ENCODE peak calls at places on chromosomes 2 and 18, in nine cellular contexts. Z is adrenal gland, J is ovary, D is Peyer's patch, C is sigmoid colon, V is IMR-90, M is K562, L is HCT116, N is tibial nerve. W is an unnamed sample. For H3K4me1, the result is how much of the 10 kb centered on the place peaks cover.

GRCh38 chr2:235244497-235245215 is 249.2 kb upstream of the AGAP1 start:
- DNase-seq in Z (no peak), J (no peak), D (no peak), C (no peak), V (peak), M (no peak), L (no peak), N (no peak), W (no peak)

GRCh38 chr2:153388246-153388645 is 90.3 kb downstream of the RPRM start:
- DNase-seq in Z (no peak), J (no peak), D (no peak), C (no peak), V (no peak), M (no peak), L (no peak), N (no peak), W (no peak)

GRCh38 chr2:137348301-137348700 is 583.0 kb downstream of the THSD7B start:
- DNase-seq in Z (no peak), J (no peak), D (no peak), C (no peak), V (no peak), M (no peak), L (no peak), N (no peak), W (no peak)

GRCh38 chr2:113078350-113078839 is 10.6 kb downstream of the IL1F10 start:
- DNase-seq in Z (no peak), J (no peak), D (no peak), C (no peak), V (no peak), M (no peak), L (peak), N (no peak), W (no peak)

GRCh38 chr18:27605107-27605834 is 420.2 kb upstream of the CHST9 start:
- DNase-seq in Z (peak), J (peak), D (no peak), C (no peak), V (peak), M (peak), L (peak), N (peak), W (no peak)

GRCh38 chr2:109472331-109473005 is 141.3 kb downstream of the SEPTIN10 start:
- DNase-seq in Z (peak), J (no peak), D (no peak), C (no peak), V (no peak), M (no peak), L (no peak), N (no peak), W (no peak)

GRCh38 chr2:179936654-179937053 is 70.4 kb downstream of the CWC22 start:
- DNase-seq in Z (peak), J (no peak), D (peak), C (no peak), V (no peak), M (peak), L (peak), N (no peak), W (no peak)

GRCh38 chr18:46096651-46097300 is 1.3 kb downstream of the ATP5F1A start:
- DNase-seq in Z (no peak), J (no peak), D (no peak), C (no peak), V (no peak), M (peak), L (no peak), N (no peak), W (no peak)

GRCh38 chr18:48441405-48441881 is 32.3 kb upstream of the ZBTB7C start:
- DNase-seq in Z (no peak), J (peak), D (no peak), C (no peak), V (no peak), M (no peak), L (no peak), N (peak), W (peak)

GRCh38 chr2:201882353-201883095 is 76.2 kb downstream of the CDK15 start:
- DNase-seq in Z (peak), J (no peak), D (no peak), C (no peak), V (peak), M (no peak), L (no peak), N (no peak), W (no peak)

GRCh38 chr2:231622963-231623362 is 30.3 kb downstream of the TEX44 start:
- DNase-seq in Z (no peak), J (no peak), D (no peak), C (no peak), V (no peak), M (no peak), L (no peak), N (no peak), W (no peak)

GRCh38 chr2:161546635-161547034 is 77.6 kb upstream of the SLC4A10 start:
- DNase-seq in Z (no peak), J (no peak), D (no peak), C (no peak), V (no peak), M (no peak), L (no peak), N (no peak), W (no peak)

GRCh38 chr2:150809083-150809482 is 321.6 kb upstream of the RND3 start:
- DNase-seq in Z (no peak), J (no peak), D (no peak), C (no peak), V (no peak), M (no peak), L (no peak), N (no peak), W (no peak)

GRCh38 chr2:187174582-187174981 is 273.5 kb downstream of the CALCRL start:
- DNase-seq in Z (no peak), J (no peak), D (no peak), C (no peak), V (no peak), M (peak), L (no peak), N (no peak), W (no peak)

GRCh38 chr2:230778350-230779140 is 65.9 kb downstream of the CAB39 start:
- DNase-seq in Z (no peak), J (no peak), D (no peak), C (no peak), V (no peak), M (no peak), L (no peak), N (no peak), W (no peak)

GRCh38 chr2:241035142-241035817 is 36.9 kb downstream of the SNED1 start:
- DNase-seq in Z (no peak), J (no peak), D (peak), C (peak), V (no peak), M (no peak), L (no peak), N (no peak), W (no peak)

GRCh38 chr2:70992945-70993688 is 1.6 kb downstream of the TEX261 start:
- DNase-seq in Z (no peak), J (no peak), D (no peak), C (peak), V (no peak), M (no peak), L (no peak), N (no peak), W (no peak)

GRCh38 chr2:138252587-138252986 is 249.0 kb upstream of the SPOPL start:
- DNase-seq in Z (no peak), J (no peak), D (no peak), C (no peak), V (no peak), M (no peak), L (no peak), N (no peak), W (no peak)

GRCh38 chr18:34809697-34810096 is 99.6 kb downstream of the DTNA start:
- DNase-seq in Z (peak), J (peak), D (peak), C (peak), V (peak), M (peak), L (peak), N (peak), W (no peak)

GRCh38 chr2:201618744-201619654 is 24.3 kb downstream of the TMEM237 start:
- DNase-seq in Z (peak), J (peak), D (peak), C (peak), V (peak), M (peak), L (no peak), N (peak), W (peak)

GRCh38 chr2:138500592-138501426 is 761 bp upstream of the SPOPL start:
- DNase-seq in Z (no peak), J (peak), D (no peak), C (peak), V (no peak), M (no peak), L (no peak), N (no peak), W (no peak)

DNA sequence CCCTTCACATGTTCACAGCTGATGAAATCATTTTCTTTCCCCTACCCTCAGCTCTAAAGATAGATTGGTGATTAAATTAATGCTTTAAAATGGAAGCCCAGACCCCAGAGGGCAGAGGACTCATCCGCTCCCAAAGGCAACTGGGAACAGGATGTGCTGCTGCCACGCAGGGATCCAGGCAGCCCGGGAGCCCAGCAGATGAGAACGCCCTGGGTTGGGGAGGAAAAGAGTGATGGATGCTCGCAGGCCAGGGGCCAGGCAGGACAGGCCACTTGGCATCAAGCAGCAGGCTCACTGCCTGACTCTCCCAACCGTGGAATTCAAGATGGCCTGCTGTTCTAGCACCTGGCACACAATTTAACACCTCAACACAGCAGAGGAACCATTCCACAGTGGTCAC is 41.3 kb downstream of the HDHD2 start:
- DNase-seq in Z (no peak), J (no peak), D (no peak), C (no peak), V (no peak), M (no peak), L (no peak), N (no peak), W (no peak)
- H3K27ac ChIP-seq in Z (no peak), J (no peak), D (no peak), C (no peak), V (no peak), M (no peak), L (no peak), N (no peak), W (no peak)

GRCh38 chr2:64130333-64130732 is 13.9 kb downstream of the PELI1 start:
- DNase-seq in Z (no peak), J (no peak), D (no peak), C (no peak), V (no peak), M (no peak), L (no peak), N (no peak), W (no peak)
- H3K4me1 ChIP-seq in Z (under half), J (under half), D (under half), C (half or more), V (under half), M (under half), L (under half), N (under half), W (under half)

GRCh38 chr2:174829550-174829949 is 65.3 kb upstream of the CHRNA1 start:
- DNase-seq in Z (no peak), J (no peak), D (no peak), C (no peak), V (peak), M (no peak), L (no peak), N (no peak), W (no peak)

GRCh38 chr2:174826051-174826450 is 61.8 kb upstream of the CHRNA1 start:
- DNase-seq in Z (no peak), J (no peak), D (no peak), C (no peak), V (no peak), M (no peak), L (no peak), N (no peak), W (no peak)

GRCh38 chr2:174824098-174824497 is 59.8 kb upstream of the CHRNA1 start:
- DNase-seq in Z (no peak), J (no peak), D (no peak), C (no peak), V (no peak), M (no peak), L (no peak), N (no peak), W (no peak)

GRCh38 chr2:174830561-174830960 is 66.3 kb upstream of the CHRNA1 start:
- DNase-seq in Z (no peak), J (no peak), D (no peak), C (no peak), V (no peak), M (no peak), L (no peak), N (no peak), W (no peak)

GRCh38 chr2:174827371-174828369 is 63.4 kb upstream of the CHRNA1 start:
- DNase-seq in Z (no peak), J (no peak), D (no peak), C (no peak), V (peak), M (no peak), L (no peak), N (no peak), W (no peak)
- TF ChIP-seq POLR2A in Z (no peak), J (no peak), D (no peak), C (no peak), V (no peak), M (no peak), L (no peak), N (no peak), W (no peak)

DNA sequence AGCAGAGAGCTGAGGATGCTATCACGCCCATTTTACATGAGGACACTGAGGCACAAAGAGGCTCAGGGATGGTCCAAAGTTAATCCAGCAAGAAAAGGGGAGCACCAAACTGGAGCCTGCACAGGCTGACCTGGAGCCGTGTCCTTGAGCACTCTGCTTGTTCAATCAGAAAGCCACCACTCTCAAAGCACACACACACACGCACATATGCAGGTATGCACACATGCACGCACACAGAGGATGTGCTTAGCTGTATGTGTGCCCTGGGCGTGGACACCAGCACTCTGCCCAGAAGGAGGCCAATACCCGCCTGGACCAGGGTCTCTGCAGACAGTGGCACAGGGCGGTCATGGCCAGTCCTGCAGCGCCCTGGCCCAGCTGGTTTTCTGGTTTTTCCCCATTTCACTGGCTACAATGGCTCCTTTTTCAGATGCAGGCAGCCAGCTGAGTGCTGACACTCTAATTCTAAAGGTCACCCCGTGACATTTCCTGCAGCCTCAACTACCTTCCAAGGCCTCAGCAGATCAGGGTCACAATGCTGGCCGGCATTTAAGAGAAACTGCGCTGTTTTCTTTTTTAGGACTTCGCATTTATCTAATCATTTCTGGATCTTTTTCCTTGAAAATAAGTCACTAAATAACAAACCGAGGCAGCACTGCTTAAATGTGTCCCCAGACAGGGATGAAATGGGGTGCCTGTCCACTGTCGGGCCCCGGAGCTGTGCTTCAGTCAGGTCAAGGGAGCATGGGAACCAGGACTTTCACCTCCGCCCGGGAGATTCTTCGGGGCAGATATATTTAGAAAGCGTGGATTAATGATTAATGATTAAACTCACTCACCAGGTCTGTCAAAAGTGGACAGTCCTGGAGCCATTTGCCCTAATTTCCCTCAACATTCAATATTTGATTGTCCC is 104.5 kb downstream of the HDAC4 start:
- DNase-seq in Z (peak), J (no peak), D (peak), C (peak), V (no peak), M (no peak), L (no peak), N (peak), W (no peak)
- H3K27ac ChIP-seq in Z (peak), J (no peak), D (peak), C (peak), V (no peak), M (peak), L (no peak), N (peak), W (no peak)

DNA sequence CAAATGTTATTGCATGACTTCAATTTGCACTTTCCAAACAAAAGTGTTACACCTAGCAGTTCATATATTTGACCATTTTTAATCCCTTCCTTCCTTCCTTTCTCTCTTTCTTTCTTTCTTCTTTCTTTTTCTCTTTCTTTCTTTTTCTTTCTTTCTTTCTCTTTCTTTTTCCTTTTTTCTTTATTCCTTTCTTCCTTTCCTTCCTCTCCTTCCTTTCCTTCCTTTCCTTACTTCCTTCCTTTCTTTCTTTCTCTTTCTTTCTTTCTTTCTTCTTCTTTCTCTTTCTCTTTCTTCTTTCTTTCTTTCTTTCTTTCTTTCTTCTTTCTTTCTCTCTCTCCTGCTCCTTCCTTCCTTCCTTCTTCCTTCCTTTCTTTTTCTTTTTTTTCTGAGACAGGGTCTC is 146.7 kb upstream of the ALKAL2 start:
- DNase-seq in Z (no peak), J (no peak), D (no peak), C (no peak), V (no peak), M (no peak), L (no peak), N (no peak), W (no peak)
- H3K4me1 ChIP-seq in Z (under half), J (under half), D (under half), C (under half), V (under half), M (under half), L (under half), N (under half), W (under half)

DNA sequence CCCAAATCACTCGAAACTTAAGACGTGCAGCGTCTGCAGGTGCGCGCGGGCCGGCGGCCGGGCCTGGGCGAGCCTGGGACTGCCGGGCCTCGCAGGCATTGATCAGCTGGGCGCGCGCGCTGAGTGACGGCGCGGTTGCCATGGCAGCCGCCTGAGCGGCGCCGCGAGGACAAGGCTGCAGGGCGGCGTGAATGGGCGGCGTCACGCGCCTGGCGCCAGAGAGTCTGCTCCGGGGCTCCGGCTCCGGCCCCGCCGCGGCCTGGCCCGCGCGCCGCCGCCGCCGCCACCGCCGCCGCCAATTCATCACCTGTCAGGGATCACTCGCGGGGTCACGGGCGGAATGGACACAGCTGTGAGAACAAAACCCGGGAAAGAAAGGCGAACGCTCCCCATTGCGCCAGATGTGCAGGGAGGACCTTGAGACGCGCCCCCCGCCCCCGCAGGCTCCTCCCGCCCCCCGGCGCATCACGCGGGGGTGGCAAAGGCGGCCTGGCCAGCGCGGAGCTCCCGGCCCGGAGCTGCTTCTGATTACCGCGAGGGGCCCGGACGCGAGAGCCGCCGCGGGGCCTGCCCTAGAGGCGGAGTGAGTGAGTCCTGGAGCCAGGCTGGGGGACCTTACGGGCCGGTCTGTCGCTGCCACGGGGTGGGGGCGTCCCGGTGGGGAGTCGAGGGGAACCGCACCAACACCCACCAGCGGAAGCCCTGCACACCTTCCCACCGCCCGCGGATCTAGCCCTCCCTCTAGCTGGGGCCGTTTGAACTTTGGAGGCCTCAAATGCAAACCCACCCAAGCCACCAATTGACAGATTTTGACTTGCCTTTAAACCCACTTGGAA is 2.9 kb upstream of the ID2 start:
- DNase-seq in Z (peak), J (peak), D (peak), C (peak), V (peak), M (peak), L (peak), N (peak), W (peak)
- TF ChIP-seq POLR2A in Z (peak), J (no peak), D (peak), C (peak), V (peak), M (peak), L (no peak), N (peak), W (no peak)

DNA sequence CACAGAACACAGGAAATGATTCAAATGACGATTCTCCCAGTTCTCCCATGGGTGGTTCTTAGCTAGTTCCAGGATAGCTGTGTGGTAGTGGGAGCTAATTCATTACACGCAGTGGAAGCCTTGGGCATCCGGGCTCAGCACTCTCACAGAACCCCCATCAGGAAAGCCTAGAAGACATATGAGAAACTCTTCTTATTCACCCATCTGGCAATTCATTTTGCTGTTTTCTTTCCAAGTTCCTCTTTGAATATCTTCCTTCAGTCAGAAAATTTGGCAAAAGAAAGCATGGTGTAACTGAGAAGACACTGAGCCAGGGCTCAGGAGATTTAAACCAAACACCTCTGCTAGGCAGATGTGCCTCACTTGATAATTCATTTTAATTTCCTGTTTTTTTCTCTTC is 85.2 kb upstream of the FN1 start:
- DNase-seq in Z (no peak), J (no peak), D (no peak), C (no peak), V (no peak), M (no peak), L (no peak), N (no peak), W (no peak)
- H3K27ac ChIP-seq in Z (no peak), J (no peak), D (no peak), C (no peak), V (no peak), M (no peak), L (no peak), N (no peak), W (no peak)

GRCh38 chr2:72198532-72199241 is 51.0 kb upstream of the CYP26B1 start:
- DNase-seq in Z (no peak), J (no peak), D (no peak), C (no peak), V (peak), M (no peak), L (no peak), N (no peak), W (no peak)

DNA sequence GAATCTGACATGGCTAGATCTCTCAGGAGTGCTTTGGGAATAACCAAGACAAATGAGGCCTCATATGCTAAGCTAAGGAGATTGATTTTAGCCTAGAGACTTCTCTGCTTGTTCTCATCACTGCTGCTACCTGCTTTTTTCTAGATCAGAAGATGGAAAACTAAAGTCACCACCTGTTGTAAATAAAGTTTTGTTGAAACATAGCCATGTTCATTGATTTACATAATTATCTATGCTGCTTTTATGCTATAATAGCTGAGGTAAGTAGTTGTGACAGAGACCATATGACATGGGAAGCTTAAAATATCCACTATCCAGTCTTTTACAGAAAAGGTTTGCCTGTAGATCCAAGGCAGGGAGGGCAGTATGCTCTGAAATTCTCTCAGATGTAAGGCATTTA is 46.1 kb upstream of the CYP26B1 start:
- DNase-seq in Z (no peak), J (no peak), D (no peak), C (no peak), V (no peak), M (no peak), L (no peak), N (no peak), W (no peak)
- H3K4me1 ChIP-seq in Z (under half), J (under half), D (under half), C (under half), V (under half), M (under half), L (under half), N (under half), W (under half)

W was measured in breast epithelium.